ENCODE peak calls at places on chromosomes 6 and 20, in five cellular contexts. F is heart right ventricle, G is nephron progenitor cell, Q is activated gamma-delta T cell treated with Interleukin-2 at 50 U/mL for 16 hours, B is GM12892. Y is an unnamed sample.

GRCh38 chr20:36784900-36785299 is 11.3 kb upstream of the DSN1 start:
- DNase-seq in B (no peak), G (no peak), Q (no peak), F (no peak), Y (no peak)

GRCh38 chr6:168155193-168155592 is 76.2 kb upstream of the FRMD1 start:
- DNase-seq in F (no peak), Q (no peak), G (no peak), B (no peak), Y (no peak)

GRCh38 chr6:35048631-35049083 is 92.5 kb downstream of the TCP11 start:
- DNase-seq in Q (peak), G (peak), F (no peak), B (no peak), Y (peak)

GRCh38 chr20:33862709-33863403 is 51.7 kb downstream of the CHMP4B start:
- DNase-seq in F (peak), G (peak), Q (peak), B (peak), Y (peak)

GRCh38 chr20:4074877-4075455 is 59.6 kb upstream of the RNF24 start:
- DNase-seq in F (no peak), G (no peak), B (no peak), Q (no peak), Y (no peak)

GRCh38 chr6:53975966-53976610 is 135.2 kb upstream of the MLIP start:
- DNase-seq in B (no peak), F (no peak), G (no peak), Q (no peak), Y (no peak)

GRCh38 chr6:134035823-134036296 is 16.6 kb downstream of the SLC2A12 start:
- DNase-seq in Q (no peak), F (no peak), B (no peak), G (no peak), Y (no peak)

GRCh38 chr6:159602370-159603185 is 90.5 kb downstream of the SOD2 start:
- DNase-seq in B (no peak), Q (no peak), F (no peak), G (no peak), Y (no peak)

GRCh38 chr6:159168536-159169192 is 536 bp upstream of the FNDC1 start:
- DNase-seq in G (peak), B (no peak), Q (no peak), F (peak), Y (peak)

GRCh38 chr20:32132911-32133549 is 23.5 kb downstream of the TM9SF4 start:
- DNase-seq in B (peak), G (no peak), Q (no peak), F (no peak), Y (no peak)

GRCh38 chr20:64101731-64102621 is 5.4 kb downstream of the NPBWR2 start:
- DNase-seq in G (peak), Q (peak), B (peak), F (peak), Y (peak)

Y was measured in SK-N-DZ.